ENCODE peak calls at places on chromosomes 11 and 22, in five cellular contexts. W, R, H, A and E are unnamed samples.
A peak's percentile ranks its signal among the peaks of the same experiment; 100 is the strongest.

GRCh38 chr11:58781345-58781744 is 49.6 kb upstream of the GLYAT start:
- DNase-seq in A (no peak), H (no peak), W (no peak), R (no peak), E (no peak)

GRCh38 chr11:87422566-87422965 is 384.8 kb downstream of the TMEM135 start:
- DNase-seq in R (no peak), H (no peak), W (peak; percentile 47), A (no peak), E (no peak)

GRCh38 chr11:31921066-31921465 is 109.9 kb upstream of the PAX6 start:
- DNase-seq in A (no peak), W (peak; percentile 79), R (no peak), H (no peak), E (no peak)

GRCh38 chr22:23750744-23751440 is at the start of gene ZNF70:
- DNase-seq in A (peak; percentile 95), W (peak; percentile 77), R (peak; percentile 91), H (peak; percentile 97), E (no peak)

GRCh38 chr11:78189851-78190250 is 1.1 kb downstream of the USP35 start:
- DNase-seq in W (no peak), A (no peak), H (no peak), R (no peak), E (no peak)

GRCh38 chr22:20009582-20010306 is 6.9 kb downstream of the ARVCF start:
- DNase-seq in W (no peak), H (no peak), A (no peak), R (no peak), E (no peak)

GRCh38 chr11:16874275-16874975 is 136.0 kb downstream of the C11orf58 start:
- DNase-seq in W (no peak), R (no peak), H (peak; percentile 19), A (no peak), E (no peak)

GRCh38 chr11:133082851-133083488 is 449.3 kb downstream of the OPCML start:
- DNase-seq in W (peak; percentile 45), R (peak; percentile 43), H (peak; percentile 89), A (peak; percentile 77), E (no peak)

GRCh38 chr22:26846645-26847044 is 189.3 kb downstream of the MIAT start:
- DNase-seq in H (no peak), R (no peak), W (peak; percentile 91), A (no peak), E (no peak)

DNA sequence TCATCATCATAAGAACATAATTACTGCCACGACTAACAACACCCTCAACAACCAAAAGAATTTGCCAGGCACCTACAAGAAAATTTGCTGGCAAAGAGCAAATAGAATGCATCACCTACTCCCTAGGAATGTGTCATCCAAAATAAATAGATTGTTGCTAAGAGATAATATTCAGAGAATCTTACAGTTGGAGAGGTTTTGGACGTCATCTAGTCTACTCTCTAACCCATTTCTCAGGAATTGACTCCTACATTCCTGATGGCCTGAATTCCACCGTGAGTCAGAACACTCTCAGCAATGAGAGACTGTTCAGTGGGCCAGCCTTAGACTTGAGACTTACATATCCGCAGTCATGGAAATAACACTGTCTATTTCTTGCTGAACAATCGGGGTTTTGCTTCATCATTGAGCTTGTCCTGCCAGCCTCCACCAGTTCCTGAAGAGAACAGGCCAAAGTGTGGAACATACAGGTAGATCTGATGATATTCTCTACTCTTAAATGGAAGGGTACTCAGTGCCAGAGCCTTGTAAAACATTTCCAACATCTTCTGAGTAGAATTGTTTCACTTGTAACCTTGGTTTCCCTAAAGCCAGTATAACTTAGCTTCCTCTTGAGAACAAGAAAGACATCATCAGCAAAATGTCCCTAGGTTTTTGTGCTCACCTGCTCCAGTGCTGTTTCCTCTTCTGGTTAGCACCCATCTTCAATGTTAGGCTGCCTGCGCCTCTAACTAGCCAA is 8.3 kb downstream of the KIRREL3 start:
- DNase-seq in R (no peak), H (no peak), A (no peak), W (peak; percentile 100), E (no peak)
- H3K4me3 ChIP-seq in R (no peak overlapping the region), H (no peak overlapping the region), A (no peak overlapping the region), W (no peak overlapping the region), E (no peak overlapping the region)

DNA sequence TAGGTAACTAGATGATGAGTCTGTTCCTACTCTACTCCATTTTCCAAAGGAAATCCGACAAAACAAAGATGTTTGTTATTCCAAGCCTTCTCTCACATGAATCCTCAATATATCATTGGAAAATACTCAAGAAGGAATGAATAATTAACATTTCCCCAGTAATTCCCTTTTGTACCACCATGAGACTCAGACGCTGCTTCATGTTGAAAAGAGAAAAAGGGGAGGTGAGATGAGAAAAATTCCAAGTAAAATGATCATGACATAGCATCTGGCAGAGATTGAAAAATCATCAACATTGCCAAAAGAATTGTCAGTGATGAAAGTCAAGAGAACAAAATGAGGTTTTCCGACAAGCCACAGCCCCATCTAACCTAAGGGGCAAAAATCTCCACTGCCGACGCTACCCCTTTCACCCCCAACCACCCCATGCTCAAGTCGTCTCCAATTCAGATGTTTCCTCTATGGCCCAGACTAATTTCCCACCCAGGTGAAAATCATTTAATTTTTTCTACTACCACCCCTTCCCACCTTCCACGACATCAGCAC is 1.3 kb downstream of the RAB6A start:
- DNase-seq in H (no peak), W (peak; percentile 34), R (no peak), A (no peak), E (no peak)
- TF ChIP-seq CTCF in H (peak; percentile 17), W (peak; percentile 22), R (no peak), A (no peak), E (no peak)

GRCh38 chr11:116733959-116734517 is 38.7 kb downstream of the BUD13 start:
- DNase-seq in W (no peak), R (no peak), A (no peak), H (peak; percentile 36), E (no peak)
- H3K4me3 ChIP-seq in W (no peak overlapping the region), R (no peak overlapping the region), A (no peak overlapping the region), H (no peak overlapping the region), E (no peak overlapping the region)

GRCh38 chr11:68892576-68892975 is 11.1 kb downstream of the MRPL21 start:
- DNase-seq in H (no peak), R (no peak), A (no peak), W (no peak), E (no peak)

GRCh38 chr11:68893282-68893681 is 10.3 kb downstream of the MRPL21 start:
- DNase-seq in A (no peak), H (no peak), W (no peak), R (no peak), E (no peak)

GRCh38 chr11:68890490-68891231 is 13.0 kb downstream of the MRPL21 start:
- DNase-seq in R (peak; percentile 36), A (peak; percentile 84), H (no peak), W (peak; percentile 87), E (no peak)

GRCh38 chr11:68891356-68891948 is 12.2 kb downstream of the MRPL21 start:
- DNase-seq in H (no peak), A (no peak), R (no peak), W (no peak), E (no peak)

GRCh38 chr11:68889948-68890446 is 13.6 kb downstream of the MRPL21 start:
- DNase-seq in H (peak; percentile 71), R (peak; percentile 28), W (peak; percentile 57), A (no peak), E (no peak)
- TF ChIP-seq CTCF in H (peak; percentile 66), R (no peak), W (peak; percentile 59), A (peak; percentile 15), E (peak; percentile 27)

GRCh38 chr11:131802416-131802815 is 432.0 kb downstream of the NTM start:
- DNase-seq in H (no peak), W (no peak), A (no peak), R (no peak), E (no peak)
- H3K4me3 ChIP-seq in H (no peak overlapping the region), W (no peak overlapping the region), A (no peak overlapping the region), R (no peak overlapping the region), E (no peak overlapping the region)